ENCODE peak calls at places on chromosome 1, in five cellular contexts. E is brain microvascular endothelial cell, K is RWPE1, F is Peyer's patch, R is lower leg skin. W is an unnamed sample.

GRCh38 chr1:54498383-54499096 is 49.5 kb upstream of the ACOT11 start:
- DNase-seq in F (no peak), K (no peak), R (no peak), E (no peak), W (no peak)

GRCh38 chr1:168752171-168752570 is 23.2 kb upstream of the DPT start:
- DNase-seq in F (no peak), E (no peak), R (no peak), K (no peak), W (no peak)

GRCh38 chr1:210523830-210524229 is 195.1 kb downstream of the HHAT start:
- DNase-seq in E (no peak), R (no peak), K (no peak), F (no peak), W (no peak)

GRCh38 chr1:182330303-182330702 is 61.3 kb downstream of the GLUL start:
- DNase-seq in R (peak), F (no peak), E (no peak), K (no peak), W (no peak)

GRCh38 chr1:158728510-158729225 is 8.1 kb upstream of the OR6K3 start:
- DNase-seq in K (no peak), E (no peak), F (no peak), R (no peak), W (no peak)

GRCh38 chr1:155064109-155064812 is 721 bp downstream of the EFNA4 start:
- DNase-seq in E (no peak), R (no peak), K (no peak), F (no peak), W (no peak)

GRCh38 chr1:201126463-201126831 is 537 bp downstream of the ASCL5 start:
- DNase-seq in E (no peak), R (no peak), F (no peak), K (no peak), W (no peak)

GRCh38 chr1:210367561-210367960 is 38.9 kb downstream of the HHAT start:
- DNase-seq in K (no peak), F (no peak), E (no peak), R (no peak), W (no peak)

GRCh38 chr1:202160377-202160940 is at the start of gene PTPN7:
- DNase-seq in E (no peak), R (no peak), F (peak), K (no peak), W (peak)

GRCh38 chr1:32405672-32406467 is 11.6 kb upstream of the BSDC1 start:
- DNase-seq in F (no peak), E (no peak), K (no peak), R (no peak), W (no peak)

GRCh38 chr1:59641861-59642260 is 172.9 kb upstream of the HOOK1 start:
- DNase-seq in R (no peak), K (no peak), E (no peak), F (no peak), W (no peak)

GRCh38 chr1:204289280-204289679 is 70.4 kb downstream of the PLEKHA6 start:
- DNase-seq in R (no peak), F (no peak), K (no peak), E (no peak), W (no peak)

GRCh38 chr1:28456078-28456477 is 49.8 kb upstream of the RCC1 start:
- DNase-seq in R (no peak), E (peak), F (no peak), K (no peak), W (no peak)

GRCh38 chr1:78520216-78520615 is 29.4 kb downstream of the PTGFR start:
- DNase-seq in E (no peak), F (no peak), R (no peak), K (no peak), W (no peak)

GRCh38 chr1:22806584-22806983 is 95.9 kb downstream of the EPHB2 start:
- DNase-seq in F (no peak), K (no peak), R (no peak), E (no peak), W (no peak)

GRCh38 chr1:228414511-228415211 is 2.0 kb downstream of the TRIM17 start:
- DNase-seq in K (no peak), R (no peak), E (no peak), F (no peak), W (no peak)

GRCh38 chr1:89607888-89608626 is 24.9 kb upstream of the LRRC8C start:
- DNase-seq in F (peak), E (no peak), K (no peak), R (no peak), W (no peak)

GRCh38 chr1:192887426-192887825 is 78.6 kb downstream of the RGS2 start:
- DNase-seq in K (no peak), E (no peak), F (no peak), R (no peak), W (no peak)

GRCh38 chr1:27937524-27937836 is 2.7 kb downstream of the SMPDL3B start:
- DNase-seq in E (no peak), F (no peak), R (no peak), K (no peak), W (no peak)

GRCh38 chr1:214566158-214567104 is 15.0 kb upstream of the PTPN14 start:
- DNase-seq in F (no peak), R (no peak), K (peak), E (peak), W (no peak)

GRCh38 chr1:100736766-100737165 is 17.2 kb downstream of the VCAM1 start:
- DNase-seq in K (no peak), F (no peak), E (no peak), R (no peak), W (no peak)

GRCh38 chr1:10935724-10936123 is 76.7 kb upstream of the TARDBP start:
- DNase-seq in F (no peak), E (no peak), K (no peak), R (no peak), W (no peak)

GRCh38 chr1:51518730-51519047 is 377 bp downstream of the EPS15 start:
- DNase-seq in F (peak), E (no peak), K (peak), R (peak), W (no peak)

GRCh38 chr1:63323866-63324778 is 1.8 kb downstream of the FOXD3 start:
- DNase-seq in R (no peak), F (no peak), E (no peak), K (no peak), W (peak)

GRCh38 chr1:197195100-197195499 is 48.6 kb upstream of the ASPM start:
- DNase-seq in E (no peak), R (no peak), K (no peak), F (no peak), W (no peak)

GRCh38 chr1:30331415-30332065 is 391.8 kb downstream of the MATN1 start:
- DNase-seq in R (no peak), E (no peak), F (no peak), K (no peak), W (no peak)

GRCh38 chr1:54474500-54475235 is 68.5 kb upstream of the SSBP3 start:
- DNase-seq in F (peak), E (no peak), R (no peak), K (no peak), W (no peak)

GRCh38 chr1:85295006-85295431 is 18.6 kb upstream of the BCL10 start:
- DNase-seq in E (no peak), R (no peak), K (peak), F (no peak), W (no peak)

GRCh38 chr1:245386321-245387002 is 231.7 kb downstream of the KIF26B start:
- DNase-seq in E (no peak), F (no peak), K (no peak), R (no peak), W (no peak)

GRCh38 chr1:151255381-151255780 is 847 bp downstream of the PSMD4 start:
- DNase-seq in R (no peak), E (peak), F (no peak), K (no peak), W (no peak)

GRCh38 chr1:110035236-110035752 is 870 bp downstream of the STRIP1 start:
- DNase-seq in R (no peak), K (no peak), F (no peak), E (peak), W (no peak)

GRCh38 chr1:27218736-27219135 is 15.7 kb upstream of the WDTC1 start:
- DNase-seq in E (no peak), K (no peak), R (no peak), F (no peak), W (no peak)

GRCh38 chr1:29975036-29975694 is 738.8 kb downstream of the PTPRU start:
- DNase-seq in E (peak), K (peak), R (no peak), F (no peak), W (no peak)

GRCh38 chr1:99481391-99481996 is 164.4 kb upstream of the PALMD start:
- DNase-seq in E (peak), R (peak), K (peak), F (no peak), W (no peak)

GRCh38 chr1:206772228-206773002 is at the start of gene IL10:
- DNase-seq in R (peak), K (no peak), E (no peak), F (no peak), W (no peak)

GRCh38 chr1:48216941-48217340 is 5.6 kb upstream of the SLC5A9 start:
- DNase-seq in R (no peak), E (no peak), K (no peak), F (no peak), W (no peak)

GRCh38 chr1:29624320-29624719 is 388.0 kb downstream of the PTPRU start:
- DNase-seq in R (peak), F (no peak), E (no peak), K (no peak), W (no peak)

GRCh38 chr1:101148987-101149386 is 87.8 kb upstream of the S1PR1 start:
- DNase-seq in E (no peak), R (no peak), F (no peak), K (no peak), W (no peak)

GRCh38 chr1:150696151-150696550 is 803 bp downstream of the GOLPH3L start:
- DNase-seq in K (no peak), F (no peak), R (no peak), E (no peak), W (no peak)

GRCh38 chr1:44677201-44677520 is 2.6 kb downstream of the ARMH1 start:
- DNase-seq in R (no peak), K (peak), E (peak), F (no peak), W (no peak)

DNA sequence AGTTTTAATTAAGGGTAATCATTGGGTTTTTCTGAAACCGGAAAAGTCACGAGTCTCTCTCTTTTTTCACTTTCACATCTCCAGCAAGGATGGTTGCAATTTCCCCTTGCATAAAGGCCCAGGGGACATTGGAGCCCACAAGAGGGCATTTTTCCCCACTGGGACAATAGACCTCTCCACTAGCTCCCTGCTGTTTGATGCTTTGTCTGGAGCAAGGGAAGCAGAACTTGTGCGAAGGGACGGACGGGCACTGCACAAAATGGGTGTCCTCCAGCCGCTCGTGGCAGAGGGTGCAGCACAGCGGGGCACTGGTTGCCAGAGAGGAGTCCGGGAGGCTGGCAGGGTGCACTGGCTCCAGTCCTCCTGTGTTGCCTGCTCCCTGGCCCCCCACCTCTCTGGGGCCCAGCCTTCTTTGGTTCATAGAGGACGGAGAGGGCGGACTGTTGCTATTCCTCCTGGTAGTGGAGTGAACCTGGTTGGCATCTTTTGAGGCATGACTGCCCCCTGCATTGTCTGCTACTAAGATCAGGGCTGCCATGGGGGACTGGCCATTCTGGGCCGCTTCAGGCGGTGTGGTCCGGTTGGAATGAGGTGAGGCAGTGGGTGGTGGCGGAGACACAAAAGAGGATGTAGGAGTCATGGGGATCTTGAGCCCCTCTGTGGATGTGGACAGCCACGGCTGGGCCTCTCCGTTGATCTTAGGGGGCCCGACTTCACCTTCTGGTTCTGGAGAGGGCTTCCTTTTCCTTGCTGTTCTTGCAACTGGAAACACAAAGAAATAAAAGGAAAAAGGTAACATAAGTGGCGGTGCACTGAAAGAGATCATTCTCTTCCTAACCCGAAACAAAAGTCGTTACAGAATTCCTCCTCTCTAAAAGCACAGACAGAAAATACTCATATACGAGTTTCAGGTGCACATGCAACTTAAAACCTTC is 2.6 kb downstream of the IRF2BP2 start:
- DNase-seq in F (peak), E (no peak), K (no peak), R (no peak), W (peak)
- TF ChIP-seq CTCF in F (peak), E (peak), K (peak), R (no peak), W (no peak)

DNA sequence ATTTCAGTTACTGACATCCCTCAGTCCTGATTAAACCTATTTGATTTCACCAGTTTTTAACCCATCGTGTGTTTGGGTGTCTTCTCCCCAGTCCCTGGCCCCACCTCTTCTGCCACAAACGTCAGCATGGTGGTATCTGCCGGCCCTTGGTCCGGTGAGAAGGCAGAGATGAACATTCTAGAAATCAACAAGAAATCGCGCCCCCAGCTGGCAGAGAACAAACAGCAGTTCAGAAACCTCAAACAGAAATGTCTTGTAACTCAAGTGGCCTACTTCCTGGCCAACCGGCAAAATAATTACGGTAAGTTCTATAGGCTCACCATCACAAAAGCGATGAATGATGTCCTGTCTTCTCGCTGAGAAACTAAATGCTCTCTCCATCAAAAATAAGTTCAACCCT is 28.7 kb downstream of the NBPF3 start:
- DNase-seq in E (peak), K (no peak), F (no peak), R (no peak), W (no peak)
- TF ChIP-seq CTCF in E (peak), K (no peak), F (peak), R (no peak), W (no peak)

DNA sequence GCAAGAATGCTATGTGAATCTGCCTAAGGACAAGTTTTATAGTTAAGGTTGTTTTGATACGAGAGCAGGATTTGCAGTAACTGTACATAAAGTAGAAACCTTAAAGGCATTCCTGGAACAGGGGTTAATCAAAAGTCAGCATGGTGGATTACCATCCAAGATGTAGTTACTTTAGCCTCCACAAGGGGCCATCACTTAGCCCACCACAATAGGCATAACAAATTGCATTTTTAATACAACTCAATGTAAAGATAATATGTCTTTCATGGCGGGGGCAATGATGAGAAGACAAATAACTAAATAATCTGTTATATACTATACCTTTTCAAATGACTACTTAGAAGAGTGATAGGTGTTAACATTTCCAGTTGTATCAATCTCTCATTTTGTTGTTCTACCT is 611.2 kb upstream of the ADGRL4 start:
- DNase-seq in R (no peak), F (no peak), E (no peak), K (no peak), W (no peak)
- TF ChIP-seq CTCF in R (no peak), F (no peak), E (peak), K (no peak), W (no peak)

GRCh38 chr1:172143384-172144025 is 277.0 kb upstream of the C1orf105 start:
- DNase-seq in E (peak), R (no peak), K (no peak), F (no peak), W (no peak)

GRCh38 chr1:172138636-172139035 is 281.8 kb upstream of the C1orf105 start:
- DNase-seq in E (no peak), F (no peak), K (peak), R (peak), W (no peak)

GRCh38 chr1:172144445-172145060 is 275.9 kb upstream of the C1orf105 start:
- DNase-seq in R (peak), E (peak), K (no peak), F (peak), W (no peak)

GRCh38 chr1:172145231-172145651 is 275.2 kb upstream of the C1orf105 start:
- DNase-seq in E (peak), F (no peak), R (no peak), K (no peak), W (no peak)

GRCh38 chr1:172141351-172142000 is 279.0 kb upstream of the C1orf105 start:
- DNase-seq in E (no peak), R (no peak), F (no peak), K (no peak), W (no peak)
- TF ChIP-seq CTCF in E (no peak), R (no peak), F (no peak), K (no peak), W (no peak)

GRCh38 chr1:153032073-153032472 is 1.1 kb downstream of the SPRR1B start:
- DNase-seq in R (no peak), F (no peak), K (no peak), E (no peak), W (no peak)

GRCh38 chr1:153028771-153029170 is 2.2 kb upstream of the SPRR1B start:
- DNase-seq in E (no peak), R (no peak), K (no peak), F (no peak), W (no peak)

GRCh38 chr1:153030895-153031294 is at the start of gene SPRR1B:
- DNase-seq in R (no peak), K (peak), F (no peak), E (no peak), W (no peak)

GRCh38 chr1:153035211-153035610 is 4.2 kb downstream of the SPRR1B start:
- DNase-seq in F (no peak), E (no peak), K (no peak), R (no peak), W (no peak)

DNA sequence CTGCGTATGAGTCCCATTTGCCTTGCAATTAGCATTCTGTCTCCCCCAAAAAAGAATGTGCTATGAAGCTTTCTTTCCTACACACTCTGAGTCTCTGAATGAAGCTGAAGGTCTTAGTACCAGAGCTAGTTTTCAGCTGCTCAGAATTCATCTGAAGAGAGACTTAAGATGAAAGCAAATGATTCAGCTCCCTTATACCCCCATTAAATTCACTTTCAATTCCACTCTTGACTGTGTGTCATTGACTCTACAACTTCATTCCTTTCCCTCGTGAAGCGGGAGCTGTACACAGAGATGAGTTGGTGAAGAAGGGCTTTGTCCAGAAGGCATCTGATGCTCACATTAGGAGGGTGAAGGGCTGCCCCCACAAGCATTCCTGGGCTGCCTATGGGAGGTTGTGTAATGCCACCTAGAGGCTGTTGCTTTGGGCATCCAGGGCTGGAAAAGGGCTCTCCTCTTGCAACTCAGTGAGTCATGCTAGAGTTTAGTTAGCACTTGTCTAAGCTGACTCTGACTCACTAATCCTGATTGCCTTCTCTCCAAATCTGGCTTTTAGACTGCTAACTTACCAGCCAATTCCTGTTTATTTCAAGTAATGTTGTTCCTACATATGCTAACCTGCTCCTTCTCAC is 1.8 kb downstream of the SPRR1B start:
- DNase-seq in E (peak), K (peak), F (no peak), R (no peak), W (no peak)
- TF ChIP-seq CTCF in E (peak), K (peak), F (no peak), R (no peak), W (no peak)

GRCh38 chr1:91507330-91507729 is 6.7 kb downstream of the CDC7 start:
- DNase-seq in R (no peak), F (no peak), E (no peak), K (no peak), W (no peak)
- TF ChIP-seq CTCF in R (no peak), F (no peak), E (no peak), K (no peak), W (no peak)